ENCODE peak calls at places on chromosomes 13 and 19, in six cellular contexts. E, C, O, A, Q and P are unnamed samples.

GRCh38 chr19:40921005-40921897 is 39.2 kb upstream of the CYP2A7 start:
- DNase-seq in O (peak), A (no peak), Q (no peak), C (no peak), E (no peak), P (no peak)

GRCh38 chr13:95660981-95661581 is 15.9 kb upstream of the DNAJC3 start:
- DNase-seq in A (peak), Q (peak), C (no peak), E (no peak), O (peak), P (no peak)

GRCh38 chr19:1067341-1068103 is 555 bp downstream of the ARHGAP45 start:
- DNase-seq in Q (peak), C (no peak), A (no peak), E (peak), O (no peak), P (peak)

GRCh38 chr19:38449518-38449917 is 16.0 kb downstream of the RYR1 start:
- DNase-seq in O (no peak), C (no peak), A (no peak), Q (no peak), E (no peak), P (no peak)

GRCh38 chr13:36549126-36549702 is 116.9 kb downstream of the CCNA1 start:
- DNase-seq in C (no peak), Q (no peak), A (no peak), E (no peak), O (no peak), P (no peak)

GRCh38 chr19:41174297-41174928 is 18.6 kb upstream of the CYP2S1 start:
- DNase-seq in A (no peak), O (no peak), Q (no peak), C (no peak), E (no peak), P (no peak)

GRCh38 chr19:12137541-12137940 is 2.6 kb downstream of the ZNF20 start:
- DNase-seq in A (peak), Q (peak), E (no peak), O (no peak), C (no peak), P (no peak)

GRCh38 chr19:7986321-7987083 is 18.9 kb downstream of the ELAVL1 start:
- DNase-seq in E (no peak), Q (no peak), A (no peak), O (peak), C (no peak), P (no peak)

GRCh38 chr13:78160793-78161192 is 242.2 kb upstream of the EDNRB start:
- DNase-seq in C (no peak), A (no peak), E (no peak), O (peak), Q (no peak), P (no peak)

GRCh38 chr19:2164020-2164988 is 571 bp downstream of the DOT1L start:
- DNase-seq in E (no peak), Q (no peak), A (no peak), O (peak), C (no peak), P (no peak)

GRCh38 chr13:48096670-48097069 is 1.8 kb upstream of the MED4 start:
- DNase-seq in Q (no peak), A (no peak), O (no peak), C (no peak), E (no peak), P (no peak)

GRCh38 chr19:34236035-34236793 is 18.1 kb upstream of the GARRE1 start:
- DNase-seq in O (peak), A (no peak), Q (no peak), C (no peak), E (no peak), P (no peak)

GRCh38 chr19:33746159-33746558 is 50.5 kb upstream of the KCTD15 start:
- DNase-seq in A (no peak), E (no peak), Q (no peak), O (no peak), C (no peak), P (no peak)

GRCh38 chr19:40467007-40467565 is 285 bp downstream of the SPTBN4 start:
- DNase-seq in O (no peak), E (no peak), Q (no peak), C (no peak), A (no peak), P (no peak)

GRCh38 chr13:73970413-73971055 is 163.7 kb downstream of the KLF12 start:
- DNase-seq in C (no peak), Q (no peak), A (no peak), O (no peak), E (no peak), P (no peak)

GRCh38 chr19:34365463-34366401 is 736 bp downstream of the GPI start:
- DNase-seq in A (peak), E (no peak), C (no peak), Q (no peak), O (peak), P (no peak)

GRCh38 chr19:47633996-47634395 is 25.1 kb downstream of the BICRA start:
- DNase-seq in C (no peak), A (peak), E (no peak), Q (no peak), O (no peak), P (no peak)

GRCh38 chr13:88675997-88676396 is 1004.8 kb downstream of the SLITRK5 start:
- DNase-seq in Q (no peak), A (no peak), O (no peak), C (no peak), E (no peak), P (no peak)

GRCh38 chr19:53432088-53432661 is 391 bp downstream of the ZNF761 start:
- DNase-seq in E (no peak), O (peak), Q (no peak), C (no peak), A (no peak), P (peak)

GRCh38 chr13:111202149-111202548 is 87.0 kb downstream of the ARHGEF7 start:
- DNase-seq in O (no peak), A (no peak), E (no peak), Q (no peak), C (no peak), P (no peak)

GRCh38 chr13:72754111-72754510 is 26.4 kb downstream of the BORA start:
- DNase-seq in C (no peak), Q (no peak), E (no peak), A (peak), O (no peak), P (no peak)